ENCODE peak calls at places on chromosomes 1 and 21, in four cellular contexts. Q is upper lobe of right lung, T is ovary, M is BE2C. N is an unnamed sample.

GRCh38 chr1:156942576-156942975 is 22.1 kb downstream of the LRRC71 start:
- DNase-seq in M (no peak), Q (no peak), T (no peak), N (no peak)

GRCh38 chr1:99645699-99646531 is at the start of gene PALMD:
- DNase-seq in M (peak), T (peak), Q (peak), N (no peak)

GRCh38 chr1:110570307-110570706 is 35.9 kb downstream of the KCNA2 start:
- DNase-seq in M (no peak), Q (no peak), T (no peak), N (no peak)

GRCh38 chr1:219261454-219261853 is 87.8 kb downstream of the LYPLAL1 start:
- DNase-seq in Q (no peak), M (no peak), T (no peak), N (no peak)

GRCh38 chr1:6596886-6597776 is 5.5 kb downstream of the KLHL21 start:
- DNase-seq in M (no peak), Q (no peak), T (no peak), N (no peak)

GRCh38 chr1:33997127-33998047 is 133.5 kb downstream of the HMGB4 start:
- DNase-seq in T (no peak), M (no peak), Q (no peak), N (no peak)

GRCh38 chr21:38322551-38322950 is 65.8 kb downstream of the KCNJ15 start:
- DNase-seq in M (no peak), T (no peak), Q (no peak), N (no peak)

GRCh38 chr1:95935719-95936118 is 701.7 kb downstream of the RWDD3 start:
- DNase-seq in M (no peak), Q (no peak), T (no peak), N (no peak)

GRCh38 chr21:33478182-33478581 is 1.6 kb downstream of the TMEM50B start:
- DNase-seq in T (no peak), Q (no peak), M (no peak), N (no peak)

GRCh38 chr1:32215629-32216505 is 6.3 kb downstream of the TMEM234 start:
- DNase-seq in Q (no peak), T (peak), M (peak), N (no peak)

GRCh38 chr1:6334261-6334993 is 59.1 kb downstream of the ACOT7 start:
- DNase-seq in Q (no peak), T (no peak), M (no peak), N (no peak)

GRCh38 chr1:152347116-152347728 is 12.6 kb downstream of the FLG2 start:
- DNase-seq in M (peak), Q (no peak), T (no peak), N (peak)

GRCh38 chr1:89635825-89636815 is 3.2 kb downstream of the LRRC8C start:
- DNase-seq in T (no peak), M (no peak), Q (no peak), N (no peak)

GRCh38 chr21:35138665-35139381 is 89.7 kb upstream of the RUNX1 start:
- DNase-seq in Q (no peak), T (no peak), M (no peak), N (no peak)

GRCh38 chr1:22750671-22751016 is 40.0 kb downstream of the EPHB2 start:
- DNase-seq in M (no peak), T (no peak), Q (no peak), N (no peak)

GRCh38 chr1:50620680-50621329 is 197.6 kb upstream of the DMRTA2 start:
- DNase-seq in M (no peak), T (no peak), Q (peak), N (no peak)

GRCh38 chr1:66374561-66375111 is 159.3 kb upstream of the SGIP1 start:
- DNase-seq in T (no peak), M (no peak), Q (no peak), N (no peak)

GRCh38 chr21:33948951-33949444 is 33.4 kb upstream of the ATP5PO start:
- DNase-seq in T (no peak), M (no peak), Q (no peak), N (no peak)

GRCh38 chr1:235583511-235584001 is 66.0 kb downstream of the GNG4 start:
- DNase-seq in Q (peak), M (no peak), T (peak), N (no peak)

GRCh38 chr1:145806408-145806807 is 17.5 kb downstream of the RNF115 start:
- DNase-seq in Q (no peak), M (no peak), T (no peak), N (no peak)

GRCh38 chr1:92441316-92442311 is 45.1 kb downstream of the GFI1 start:
- DNase-seq in T (no peak), Q (no peak), M (peak), N (no peak)

GRCh38 chr1:11847667-11848445 is at the start of gene NPPA:
- DNase-seq in T (no peak), M (peak), Q (no peak), N (peak)

GRCh38 chr1:54378884-54379445 is 27.2 kb downstream of the SSBP3 start:
- DNase-seq in T (no peak), Q (no peak), M (no peak), N (no peak)

GRCh38 chr1:157403203-157403602 is 149.1 kb downstream of the FCRL5 start:
- DNase-seq in M (no peak), Q (no peak), T (no peak), N (no peak)

GRCh38 chr1:163069142-163069541 is at the start of gene RGS4:
- DNase-seq in M (peak), T (peak), Q (no peak), N (peak)

GRCh38 chr1:163066686-163067085 is 2.5 kb upstream of the RGS4 start:
- DNase-seq in T (no peak), M (no peak), Q (no peak), N (no peak)

GRCh38 chr1:163066168-163066567 is 3.0 kb upstream of the RGS4 start:
- DNase-seq in T (no peak), Q (no peak), M (no peak), N (no peak)

GRCh38 chr1:163069655-163070277 is 605 bp downstream of the RGS4 start:
- DNase-seq in Q (no peak), M (no peak), T (no peak), N (no peak)

GRCh38 chr1:163068716-163069115 is 445 bp upstream of the RGS4 start:
- DNase-seq in T (no peak), Q (no peak), M (no peak), N (no peak)
- H3K4me3 ChIP-seq in T (no peak), Q (peak), M (peak), N (peak)

GRCh38 chr1:147760481-147761260 is at the start of gene GJA5:
- DNase-seq in Q (no peak), T (no peak), M (no peak), N (no peak)
- TF ChIP-seq CTCF in Q (no peak), T (no peak), M (no peak), N (no peak)

GRCh38 chr1:245301162-245301580 is 146.4 kb downstream of the KIF26B start:
- DNase-seq in M (no peak), T (no peak), Q (no peak), N (no peak)
- H3K4me3 ChIP-seq in M (no peak), T (no peak), Q (no peak), N (no peak)

GRCh38 chr1:43358121-43358745 is 548 bp upstream of the CDC20 start:
- DNase-seq in T (no peak), Q (no peak), M (peak), N (peak)
- TF ChIP-seq CTCF in T (no peak), Q (peak), M (peak), N (peak)